ENCODE peak calls at places on chromosomes 2 and 18, in seven cellular contexts. One of them, this sample, is unnamed.

GRCh38 chr18:48290162-48290926 is 118.8 kb downstream of the ZBTB7C start:
- DNase-seq in heart right ventricle: no peak
- DNase-seq in effector memory CD4-positive, alpha-beta T cell: no peak
- DNase-seq in endodermal cell: no peak
- DNase-seq in SK-N-SH: no peak
- DNase-seq in mesendoderm: no peak
- DNase-seq in IMR-90: no peak
- DNase-seq in this sample: no peak

GRCh38 chr2:73292906-73293533 is 328 bp downstream of the EGR4 start:
- DNase-seq in endodermal cell: peak; percentile 77
- DNase-seq in SK-N-SH: peak; percentile 61
- DNase-seq in IMR-90: no peak
- DNase-seq in heart right ventricle: peak; percentile 9
- DNase-seq in effector memory CD4-positive, alpha-beta T cell: no peak
- DNase-seq in mesendoderm: no peak
- DNase-seq in this sample: no peak

GRCh38 chr2:225889452-225889851 is 489.9 kb downstream of the NYAP2 start:
- DNase-seq in effector memory CD4-positive, alpha-beta T cell: no peak
- DNase-seq in heart right ventricle: no peak
- DNase-seq in IMR-90: peak; percentile 94
- DNase-seq in endodermal cell: no peak
- DNase-seq in mesendoderm: peak; percentile 54
- DNase-seq in SK-N-SH: peak; percentile 7
- DNase-seq in this sample: peak; percentile 31

GRCh38 chr2:70986499-70987189 is 8.0 kb downstream of the TEX261 start:
- DNase-seq in endodermal cell: peak; percentile 19
- DNase-seq in mesendoderm: no peak
- DNase-seq in effector memory CD4-positive, alpha-beta T cell: no peak
- DNase-seq in IMR-90: no peak
- DNase-seq in heart right ventricle: no peak
- DNase-seq in SK-N-SH: no peak
- DNase-seq in this sample: no peak

GRCh38 chr2:214934006-214934405 is 124.5 kb upstream of the BARD1 start:
- DNase-seq in endodermal cell: no peak
- DNase-seq in heart right ventricle: no peak
- DNase-seq in IMR-90: no peak
- DNase-seq in mesendoderm: no peak
- DNase-seq in SK-N-SH: no peak
- DNase-seq in effector memory CD4-positive, alpha-beta T cell: no peak
- DNase-seq in this sample: no peak

GRCh38 chr2:237552911-237553310 is 13.5 kb upstream of the PRLH start:
- DNase-seq in SK-N-SH: no peak
- DNase-seq in effector memory CD4-positive, alpha-beta T cell: no peak
- DNase-seq in mesendoderm: no peak
- DNase-seq in endodermal cell: no peak
- DNase-seq in IMR-90: no peak
- DNase-seq in heart right ventricle: no peak
- DNase-seq in this sample: no peak

GRCh38 chr2:74504591-74504990 is 2.9 kb downstream of the PCGF1 start:
- DNase-seq in heart right ventricle: no peak
- DNase-seq in SK-N-SH: no peak
- DNase-seq in endodermal cell: no peak
- DNase-seq in effector memory CD4-positive, alpha-beta T cell: no peak
- DNase-seq in IMR-90: no peak
- DNase-seq in mesendoderm: no peak
- DNase-seq in this sample: no peak

GRCh38 chr18:24810561-24810960 is 350.1 kb downstream of the HRH4 start:
- DNase-seq in IMR-90: no peak
- DNase-seq in effector memory CD4-positive, alpha-beta T cell: no peak
- DNase-seq in heart right ventricle: no peak
- DNase-seq in mesendoderm: no peak
- DNase-seq in SK-N-SH: no peak
- DNase-seq in endodermal cell: no peak
- DNase-seq in this sample: no peak

GRCh38 chr2:169348321-169349002 is 13.9 kb downstream of the LRP2 start:
- DNase-seq in SK-N-SH: no peak
- DNase-seq in effector memory CD4-positive, alpha-beta T cell: no peak
- DNase-seq in endodermal cell: no peak
- DNase-seq in IMR-90: no peak
- DNase-seq in heart right ventricle: no peak
- DNase-seq in mesendoderm: no peak
- DNase-seq in this sample: no peak

GRCh38 chr18:22551536-22552151 is 133.9 kb upstream of the CTAGE1 start:
- DNase-seq in heart right ventricle: no peak
- DNase-seq in effector memory CD4-positive, alpha-beta T cell: no peak
- DNase-seq in SK-N-SH: no peak
- DNase-seq in endodermal cell: no peak
- DNase-seq in mesendoderm: no peak
- DNase-seq in IMR-90: peak; percentile 92
- DNase-seq in this sample: no peak

GRCh38 chr2:206937519-206937918 is 1.8 kb upstream of the CPO start:
- DNase-seq in effector memory CD4-positive, alpha-beta T cell: no peak
- DNase-seq in heart right ventricle: no peak
- DNase-seq in SK-N-SH: no peak
- DNase-seq in IMR-90: no peak
- DNase-seq in mesendoderm: no peak
- DNase-seq in endodermal cell: no peak
- DNase-seq in this sample: no peak

GRCh38 chr2:228102949-228103348 is 78.5 kb downstream of the SPHKAP start:
- DNase-seq in endodermal cell: no peak
- DNase-seq in heart right ventricle: no peak
- DNase-seq in effector memory CD4-positive, alpha-beta T cell: no peak
- DNase-seq in SK-N-SH: no peak
- DNase-seq in mesendoderm: no peak
- DNase-seq in IMR-90: no peak
- DNase-seq in this sample: no peak

GRCh38 chr2:37377187-37377532 is 32.7 kb downstream of the QPCT start:
- DNase-seq in IMR-90: peak; percentile 66
- DNase-seq in endodermal cell: no peak
- DNase-seq in effector memory CD4-positive, alpha-beta T cell: no peak
- DNase-seq in SK-N-SH: no peak
- DNase-seq in mesendoderm: no peak
- DNase-seq in heart right ventricle: no peak
- DNase-seq in this sample: no peak

GRCh38 chr2:86012017-86012712 is 93.5 kb downstream of the POLR1A start:
- DNase-seq in endodermal cell: no peak
- DNase-seq in IMR-90: no peak
- DNase-seq in SK-N-SH: no peak
- DNase-seq in heart right ventricle: no peak
- DNase-seq in effector memory CD4-positive, alpha-beta T cell: no peak
- DNase-seq in mesendoderm: no peak
- DNase-seq in this sample: no peak

GRCh38 chr2:215419769-215420470 is 15.9 kb downstream of the FN1 start:
- DNase-seq in IMR-90: no peak
- DNase-seq in effector memory CD4-positive, alpha-beta T cell: no peak
- DNase-seq in SK-N-SH: no peak
- DNase-seq in heart right ventricle: no peak
- DNase-seq in mesendoderm: no peak
- DNase-seq in endodermal cell: no peak
- DNase-seq in this sample: no peak

GRCh38 chr2:217743980-217744761 is 258.6 kb downstream of the TNS1 start:
- DNase-seq in IMR-90: peak; percentile 12
- DNase-seq in endodermal cell: peak; percentile 16
- DNase-seq in effector memory CD4-positive, alpha-beta T cell: no peak
- DNase-seq in heart right ventricle: peak; percentile 32
- DNase-seq in mesendoderm: no peak
- DNase-seq in SK-N-SH: no peak
- DNase-seq in this sample: no peak

GRCh38 chr2:147910990-147911473 is 66.2 kb downstream of the ACVR2A start:
- DNase-seq in heart right ventricle: no peak
- DNase-seq in IMR-90: peak; percentile 77
- DNase-seq in mesendoderm: peak; percentile 52
- DNase-seq in endodermal cell: peak; percentile 37
- DNase-seq in SK-N-SH: no peak
- DNase-seq in effector memory CD4-positive, alpha-beta T cell: no peak
- DNase-seq in this sample: peak; percentile 76

GRCh38 chr18:8615397-8616025 is 6.3 kb downstream of the RAB12 start:
- DNase-seq in SK-N-SH: peak; percentile 69
- DNase-seq in effector memory CD4-positive, alpha-beta T cell: no peak
- DNase-seq in heart right ventricle: no peak
- DNase-seq in IMR-90: peak; percentile 97
- DNase-seq in mesendoderm: peak; percentile 80
- DNase-seq in endodermal cell: no peak
- DNase-seq in this sample: no peak
- H3K4me1 ChIP-seq in SK-N-SH: peaks cover 25% of the 10 kb centered on the region
- H3K4me1 ChIP-seq in effector memory CD4-positive, alpha-beta T cell: peaks cover 16% of the 10 kb centered on the region
- H3K4me1 ChIP-seq in heart right ventricle: peaks cover 67% of the 10 kb centered on the region
- H3K4me1 ChIP-seq in IMR-90: peaks cover 15% of the 10 kb centered on the region
- H3K4me1 ChIP-seq in mesendoderm: peaks cover 11% of the 10 kb centered on the region
- H3K4me1 ChIP-seq in endodermal cell: no peaks in the 10 kb centered on the region
- H3K4me1 ChIP-seq in this sample: no peaks in the 10 kb centered on the region

GRCh38 chr2:204030337-204030736 is 93.8 kb downstream of the ICOS start:
- DNase-seq in SK-N-SH: no peak
- DNase-seq in mesendoderm: no peak
- DNase-seq in IMR-90: no peak
- DNase-seq in heart right ventricle: no peak
- DNase-seq in effector memory CD4-positive, alpha-beta T cell: no peak
- DNase-seq in endodermal cell: no peak
- DNase-seq in this sample: no peak
- H3K27ac ChIP-seq in SK-N-SH: no peak overlapping the region
- H3K27ac ChIP-seq in mesendoderm: no peak overlapping the region
- H3K27ac ChIP-seq in IMR-90: no peak overlapping the region
- H3K27ac ChIP-seq in heart right ventricle: no peak overlapping the region
- H3K27ac ChIP-seq in effector memory CD4-positive, alpha-beta T cell: no peak overlapping the region
- H3K27ac ChIP-seq in endodermal cell: no peak overlapping the region
- H3K27ac ChIP-seq in this sample: no peak overlapping the region

DNA sequence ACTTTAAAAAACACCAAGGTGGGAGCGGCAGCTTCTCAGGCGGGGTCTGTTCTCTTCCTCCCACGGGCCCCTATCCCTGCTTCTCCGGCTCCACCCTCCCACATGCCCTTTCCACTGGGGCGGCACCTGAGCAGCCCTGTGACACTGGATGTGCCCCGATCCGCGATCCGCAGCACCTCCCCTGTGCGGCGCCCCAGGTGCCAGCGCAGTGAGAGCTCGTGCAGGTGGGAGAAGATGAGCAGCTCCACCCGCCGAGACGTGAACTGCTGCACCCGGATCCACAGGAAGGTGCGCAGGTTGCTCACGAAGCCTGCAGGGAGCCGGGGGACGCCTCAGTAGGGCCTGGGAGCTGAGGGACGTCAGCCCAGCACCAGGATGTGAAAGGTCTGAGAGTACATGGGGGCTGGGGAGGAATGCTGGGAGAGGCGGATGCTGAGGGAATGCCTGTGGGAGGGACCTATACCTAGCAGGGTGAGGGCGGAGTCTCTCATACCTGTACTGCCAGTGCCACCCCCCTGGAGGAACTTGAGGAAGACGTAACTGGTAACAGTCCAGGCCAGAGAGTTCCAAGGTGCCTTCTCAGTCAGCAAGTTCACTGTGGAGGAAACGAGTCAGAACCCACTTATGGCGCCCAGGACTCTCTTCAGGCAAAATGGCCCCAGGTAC is 2.8 kb downstream of the ABCB6 start:
- DNase-seq in effector memory CD4-positive, alpha-beta T cell: no peak
- DNase-seq in endodermal cell: peak; percentile 61
- DNase-seq in IMR-90: no peak
- DNase-seq in mesendoderm: peak; percentile 50
- DNase-seq in SK-N-SH: no peak
- DNase-seq in heart right ventricle: no peak
- DNase-seq in this sample: no peak
- H3K36me3 ChIP-seq in effector memory CD4-positive, alpha-beta T cell: peaks cover 7% of the 10 kb centered on the region
- H3K36me3 ChIP-seq in endodermal cell: peaks cover 50% of the 10 kb centered on the region
- H3K36me3 ChIP-seq in IMR-90: peaks cover 48% of the 10 kb centered on the region
- H3K36me3 ChIP-seq in mesendoderm: peaks cover 4% of the 10 kb centered on the region
- H3K36me3 ChIP-seq in SK-N-SH: peaks cover 46% of the 10 kb centered on the region
- H3K36me3 ChIP-seq in heart right ventricle: peaks cover 10% of the 10 kb centered on the region
- H3K36me3 ChIP-seq in this sample: peaks cover 30% of the 10 kb centered on the region

GRCh38 chr2:190972213-190972612 is 41.8 kb downstream of the STAT1 start:
- DNase-seq in mesendoderm: no peak
- DNase-seq in effector memory CD4-positive, alpha-beta T cell: no peak
- DNase-seq in SK-N-SH: no peak
- DNase-seq in IMR-90: no peak
- DNase-seq in heart right ventricle: no peak
- DNase-seq in endodermal cell: no peak
- DNase-seq in this sample: no peak

GRCh38 chr2:190970872-190971506 is 43.0 kb downstream of the STAT1 start:
- DNase-seq in effector memory CD4-positive, alpha-beta T cell: no peak
- DNase-seq in mesendoderm: no peak
- DNase-seq in IMR-90: no peak
- DNase-seq in endodermal cell: no peak
- DNase-seq in SK-N-SH: no peak
- DNase-seq in heart right ventricle: no peak
- DNase-seq in this sample: no peak

GRCh38 chr2:190973262-190973661 is 40.7 kb downstream of the STAT1 start:
- DNase-seq in IMR-90: no peak
- DNase-seq in heart right ventricle: no peak
- DNase-seq in mesendoderm: no peak
- DNase-seq in effector memory CD4-positive, alpha-beta T cell: no peak
- DNase-seq in endodermal cell: no peak
- DNase-seq in SK-N-SH: no peak
- DNase-seq in this sample: no peak

GRCh38 chr2:190973726-190974628 is 40.0 kb downstream of the STAT1 start:
- DNase-seq in SK-N-SH: no peak
- DNase-seq in effector memory CD4-positive, alpha-beta T cell: no peak
- DNase-seq in heart right ventricle: no peak
- DNase-seq in mesendoderm: peak; percentile 73
- DNase-seq in IMR-90: no peak
- DNase-seq in endodermal cell: no peak
- DNase-seq in this sample: no peak

DNA sequence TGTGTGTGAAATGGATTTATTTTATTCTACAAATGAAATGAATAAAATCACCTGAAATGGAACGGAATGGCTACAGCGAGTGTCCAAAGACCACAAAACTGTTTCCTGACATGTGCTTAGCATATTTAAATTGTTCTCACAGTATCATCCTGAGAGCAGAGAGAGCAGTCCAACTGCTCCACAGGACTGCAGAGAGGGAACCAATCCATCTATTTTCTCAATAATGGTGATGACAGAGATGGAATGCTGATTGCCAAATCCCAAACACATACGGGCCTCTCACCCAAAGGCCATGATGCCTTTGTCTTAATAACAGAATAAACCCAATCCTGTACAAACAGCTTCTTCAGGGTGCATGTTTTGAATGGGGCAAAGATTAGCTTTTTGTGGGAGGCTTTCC is 41.1 kb downstream of the STAT1 start:
- DNase-seq in IMR-90: no peak
- DNase-seq in endodermal cell: no peak
- DNase-seq in SK-N-SH: no peak
- DNase-seq in effector memory CD4-positive, alpha-beta T cell: no peak
- DNase-seq in heart right ventricle: no peak
- DNase-seq in mesendoderm: no peak
- DNase-seq in this sample: no peak
- H3K4me1 ChIP-seq in IMR-90: no peaks in the 10 kb centered on the region
- H3K4me1 ChIP-seq in endodermal cell: no peaks in the 10 kb centered on the region
- H3K4me1 ChIP-seq in SK-N-SH: peaks cover 4% of the 10 kb centered on the region
- H3K4me1 ChIP-seq in effector memory CD4-positive, alpha-beta T cell: no peaks in the 10 kb centered on the region
- H3K4me1 ChIP-seq in heart right ventricle: peaks cover 6% of the 10 kb centered on the region
- H3K4me1 ChIP-seq in mesendoderm: no peaks in the 10 kb centered on the region
- H3K4me1 ChIP-seq in this sample: no peaks in the 10 kb centered on the region

This sample was measured in SJCRH30.